ENCODE peak calls at places on chromosomes 16 and 17, in eight cellular contexts. M is Ammon's horn; E is spleen; T is RKO; A is CD4-positive, alpha-beta memory T cell; Y is sciatic nerve; O is activated naive CD4-positive, alpha-beta T cell treated with anti-CD3 and anti-CD28 coated beads, Interleukin-2, amount 10 ng/mL, durations not matched to agents 7 days and 5 days; J is posterior cingulate gyrus. K is an unnamed sample.

GRCh38 chr17:32627233-32628008 is 140.6 kb downstream of the CDK5R1 start:
- DNase-seq in M (peak; percentile 90), E (no peak), T (no peak), A (no peak), Y (no peak), O (no peak), J (peak; percentile 47), K (peak; percentile 95)

GRCh38 chr17:55122114-55122513 is 142.6 kb upstream of the HLF start:
- DNase-seq in M (no peak), E (no peak), T (no peak), A (no peak), Y (no peak), O (no peak), J (no peak), K (no peak)

GRCh38 chr17:3043737-3044365 is 19.6 kb downstream of the OR1D5 start:
- DNase-seq in M (no peak), E (no peak), T (peak; percentile 23), A (no peak), Y (no peak), O (peak; percentile 42), J (no peak), K (no peak)

GRCh38 chr16:52069866-52070265 is 477.1 kb downstream of the TOX3 start:
- DNase-seq in M (peak; percentile 79), E (no peak), T (peak; percentile 52), A (no peak), Y (no peak), O (no peak), J (no peak), K (peak; percentile 6)

GRCh38 chr17:38750044-38750311 is 1.8 kb upstream of the PCGF2 start:
- DNase-seq in M (no peak), E (no peak), T (no peak), A (no peak), Y (no peak), O (no peak), J (no peak), K (no peak)

GRCh38 chr17:17790673-17791464 is 45.9 kb downstream of the SREBF1 start:
- DNase-seq in M (no peak), E (no peak), T (no peak), A (no peak), Y (no peak), O (no peak), J (no peak), K (peak; percentile 79)

GRCh38 chr17:8488931-8489330 is 53.2 kb downstream of the NDEL1 start:
- DNase-seq in M (no peak), E (no peak), T (peak; percentile 68), A (no peak), Y (no peak), O (no peak), J (no peak), K (peak; percentile 54)

GRCh38 chr16:15507299-15507958 is 73.0 kb downstream of the BMERB1 start:
- DNase-seq in M (peak; percentile 79), E (no peak), T (no peak), A (no peak), Y (no peak), O (no peak), J (peak; percentile 65), K (no peak)

GRCh38 chr16:88566158-88566557 is 4.0 kb upstream of the ZC3H18 start:
- DNase-seq in M (no peak), E (no peak), T (peak; percentile 83), A (no peak), Y (no peak), O (no peak), J (no peak), K (no peak)

GRCh38 chr16:1812732-1813163 is 13.9 kb downstream of the HAGH start:
- DNase-seq in M (peak; percentile 71), E (peak; percentile 81), T (peak; percentile 27), A (peak; percentile 39), Y (peak; percentile 78), O (peak; percentile 73), J (peak; percentile 63), K (peak; percentile 67)

GRCh38 chr16:30032083-30032819 is 1.2 kb upstream of the TLCD3B start:
- DNase-seq in M (peak; percentile 79), E (no peak), T (peak; percentile 65), A (peak; percentile 66), Y (no peak), O (peak; percentile 77), J (no peak), K (peak; percentile 91)

GRCh38 chr16:66705790-66706505 is 9.4 kb upstream of the CMTM4 start:
- DNase-seq in M (peak; percentile 51), E (peak; percentile 75), T (no peak), A (no peak), Y (peak; percentile 72), O (no peak), J (no peak), K (peak; percentile 34)

GRCh38 chr17:49209061-49209571 is 1.3 kb downstream of the GNGT2 start:
- DNase-seq in M (no peak), E (no peak), T (no peak), A (no peak), Y (no peak), O (no peak), J (no peak), K (no peak)

GRCh38 chr17:14672830-14673229 is 371.9 kb downstream of the HS3ST3B1 start:
- DNase-seq in M (no peak), E (no peak), T (no peak), A (no peak), Y (no peak), O (no peak), J (no peak), K (no peak)

GRCh38 chr16:14378131-14378551 is 251.9 kb downstream of the PARN start:
- DNase-seq in M (no peak), E (no peak), T (no peak), A (no peak), Y (no peak), O (no peak), J (no peak), K (no peak)

GRCh38 chr16:50213939-50214519 is 52.3 kb upstream of the ADCY7 start:
- DNase-seq in M (peak; percentile 24), E (no peak), T (peak; percentile 53), A (peak; percentile 62), Y (no peak), O (no peak), J (no peak), K (peak; percentile 75)

GRCh38 chr17:35341465-35341992 is 31.9 kb downstream of the SLFN11 start:
- DNase-seq in M (no peak), E (no peak), T (no peak), A (peak; percentile 61), Y (no peak), O (peak; percentile 53), J (no peak), K (no peak)

GRCh38 chr16:23976091-23977001 is 140.6 kb downstream of the PRKCB start:
- DNase-seq in M (no peak), E (no peak), T (no peak), A (no peak), Y (no peak), O (no peak), J (no peak), K (no peak)

GRCh38 chr17:41976142-41976768 is 9.7 kb downstream of the CNP start:
- DNase-seq in M (no peak), E (peak; percentile 60), T (no peak), A (no peak), Y (no peak), O (no peak), J (no peak), K (no peak)

GRCh38 chr16:85202051-85202601 is 89.9 kb upstream of the CIBAR2 start:
- DNase-seq in M (no peak), E (peak; percentile 65), T (no peak), A (no peak), Y (no peak), O (no peak), J (no peak), K (no peak)

GRCh38 chr16:53323924-53324323 is 110.3 kb upstream of the RBL2 start:
- DNase-seq in M (no peak), E (no peak), T (no peak), A (no peak), Y (no peak), O (no peak), J (no peak), K (no peak)

GRCh38 chr16:15403392-15403995 is 7.9 kb downstream of the MPV17L start:
- DNase-seq in M (no peak), E (no peak), T (no peak), A (no peak), Y (no peak), O (no peak), J (no peak), K (no peak)

GRCh38 chr16:85898521-85899442 is at the start of gene IRF8:
- DNase-seq in M (peak; percentile 76), E (peak; percentile 95), T (no peak), A (peak; percentile 43), Y (peak; percentile 90), O (peak; percentile 85), J (no peak), K (peak; percentile 52)

GRCh38 chr16:86823125-86823524 is 244.8 kb downstream of the FOXL1 start:
- DNase-seq in M (no peak), E (no peak), T (no peak), A (no peak), Y (no peak), O (no peak), J (no peak), K (no peak)

GRCh38 chr17:17102176-17102575 is 59.9 kb downstream of the MPRIP start:
- DNase-seq in M (no peak), E (no peak), T (no peak), A (no peak), Y (no peak), O (no peak), J (no peak), K (peak; percentile 57)

GRCh38 chr17:56171186-56171959 is 18.1 kb downstream of the ANKFN1 start:
- DNase-seq in M (no peak), E (no peak), T (no peak), A (no peak), Y (no peak), O (no peak), J (no peak), K (no peak)

GRCh38 chr16:27967169-27967568 is 96.3 kb downstream of the GSG1L start:
- DNase-seq in M (no peak), E (no peak), T (no peak), A (no peak), Y (peak; percentile 18), O (no peak), J (no peak), K (no peak)

GRCh38 chr16:20898938-20899502 is 1.1 kb downstream of the DCUN1D3 start:
- DNase-seq in M (no peak), E (no peak), T (peak; percentile 74), A (no peak), Y (no peak), O (no peak), J (no peak), K (no peak)

K was measured in G401.